ENCODE peak calls at places on chromosomes 3 and 15, in five cellular contexts. W is WTC11, A is K562, B is H1, M is GM12878. L is an unnamed sample.

GRCh38 chr3:76107935-76108570 is 322.7 kb upstream of the ZNF717 start:
- DNase-seq in M (no peak), B (no peak), A (peak; percentile 2), W (peak; percentile 25), L (peak; percentile 34)

GRCh38 chr15:83200589-83200988 is 7.0 kb downstream of the HDGFL3 start:
- DNase-seq in B (no peak), W (no peak), A (no peak), M (no peak), L (no peak)

GRCh38 chr3:31762888-31763351 is 218.1 kb downstream of the OSBPL10 start:
- DNase-seq in M (no peak), B (no peak), W (no peak), A (no peak), L (no peak)

GRCh38 chr15:62063851-62064635 is 2.7 kb upstream of the C2CD4A start:
- DNase-seq in B (no peak), M (no peak), W (no peak), A (no peak), L (no peak)

GRCh38 chr3:27387625-27388024 is 18.4 kb upstream of the NEK10 start:
- DNase-seq in W (peak; percentile 14), B (no peak), M (no peak), A (no peak), L (no peak)

GRCh38 chr3:43997788-43998373 is 243.8 kb upstream of the TOPAZ1 start:
- DNase-seq in B (peak; percentile 67), M (no peak), A (no peak), W (peak; percentile 48), L (no peak)

GRCh38 chr3:16319307-16319706 is 54.3 kb downstream of the OXNAD1 start:
- DNase-seq in B (no peak), A (peak; percentile 84), M (no peak), W (peak; percentile 67), L (peak; percentile 58)

GRCh38 chr3:64691051-64691450 is 3.3 kb upstream of the ADAMTS9 start:
- DNase-seq in A (no peak), B (no peak), W (no peak), M (no peak), L (no peak)

GRCh38 chr3:41075958-41076357 is 123.3 kb upstream of the CTNNB1 start:
- DNase-seq in A (peak; percentile 20), W (no peak), B (no peak), M (no peak), L (no peak)

GRCh38 chr3:85710490-85710889 is 751.7 kb downstream of the CADM2 start:
- DNase-seq in B (no peak), W (no peak), A (no peak), M (no peak), L (no peak)

GRCh38 chr3:116256843-116257485 is 188.3 kb downstream of the LSAMP start:
- DNase-seq in W (no peak), A (no peak), M (no peak), B (no peak), L (no peak)

GRCh38 chr3:127056281-127056680 is 73.4 kb downstream of the PLXNA1 start:
- DNase-seq in A (no peak), B (no peak), M (no peak), W (no peak), L (no peak)

GRCh38 chr3:102181202-102181920 is 253.5 kb upstream of the ZPLD1 start:
- DNase-seq in B (no peak), M (no peak), A (no peak), W (no peak), L (no peak)

GRCh38 chr3:112304611-112305010 is 10.6 kb upstream of the SLC9C1 start:
- DNase-seq in W (no peak), A (no peak), M (no peak), B (no peak), L (no peak)

GRCh38 chr15:88792342-88793282 is 10.6 kb upstream of the ACAN start:
- DNase-seq in A (no peak), B (no peak), W (peak; percentile 22), M (no peak), L (no peak)

GRCh38 chr3:41447701-41448100 is 248.4 kb downstream of the CTNNB1 start:
- DNase-seq in A (no peak), W (no peak), M (no peak), B (no peak), L (no peak)

GRCh38 chr3:108334698-108335097 is 38.4 kb downstream of the HHLA2 start:
- DNase-seq in B (no peak), W (no peak), M (no peak), A (no peak), L (no peak)

GRCh38 chr3:188546835-188547670 is 393.1 kb downstream of the LPP start:
- DNase-seq in A (no peak), W (no peak), B (no peak), M (no peak), L (no peak)

GRCh38 chr3:145649368-145649887 is 511.6 kb downstream of the PLOD2 start:
- DNase-seq in B (no peak), W (no peak), A (no peak), M (no peak), L (no peak)

GRCh38 chr3:142239421-142239820 is 14.0 kb upstream of the GK5 start:
- DNase-seq in M (no peak), A (no peak), W (no peak), B (no peak), L (no peak)

GRCh38 chr3:137121704-137122314 is 164.0 kb downstream of the IL20RB start:
- DNase-seq in A (no peak), W (peak; percentile 58), M (peak; percentile 8), B (no peak), L (peak; percentile 47)

GRCh38 chr3:6321999-6322398 is 538.9 kb upstream of the GRM7 start:
- DNase-seq in A (no peak), W (no peak), M (no peak), B (no peak), L (no peak)

GRCh38 chr3:171876651-171877272 is 33.6 kb downstream of the TMEM212 start:
- DNase-seq in B (no peak), W (no peak), A (no peak), M (no peak), L (no peak)

GRCh38 chr3:40827942-40828688 is 303.4 kb downstream of the ZNF621 start:
- DNase-seq in B (no peak), M (no peak), A (no peak), W (no peak), L (no peak)

GRCh38 chr15:44094776-44095175 is 100.3 kb downstream of the FRMD5 start:
- DNase-seq in W (no peak), A (no peak), B (no peak), M (no peak), L (no peak)

GRCh38 chr3:57061556-57061955 is 1.1 kb downstream of the SPATA12 start:
- DNase-seq in M (no peak), W (no peak), A (no peak), B (no peak), L (no peak)

GRCh38 chr15:85589873-85590272 is 204.9 kb downstream of the KLHL25 start:
- DNase-seq in B (no peak), M (no peak), W (no peak), A (no peak), L (no peak)

DNA sequence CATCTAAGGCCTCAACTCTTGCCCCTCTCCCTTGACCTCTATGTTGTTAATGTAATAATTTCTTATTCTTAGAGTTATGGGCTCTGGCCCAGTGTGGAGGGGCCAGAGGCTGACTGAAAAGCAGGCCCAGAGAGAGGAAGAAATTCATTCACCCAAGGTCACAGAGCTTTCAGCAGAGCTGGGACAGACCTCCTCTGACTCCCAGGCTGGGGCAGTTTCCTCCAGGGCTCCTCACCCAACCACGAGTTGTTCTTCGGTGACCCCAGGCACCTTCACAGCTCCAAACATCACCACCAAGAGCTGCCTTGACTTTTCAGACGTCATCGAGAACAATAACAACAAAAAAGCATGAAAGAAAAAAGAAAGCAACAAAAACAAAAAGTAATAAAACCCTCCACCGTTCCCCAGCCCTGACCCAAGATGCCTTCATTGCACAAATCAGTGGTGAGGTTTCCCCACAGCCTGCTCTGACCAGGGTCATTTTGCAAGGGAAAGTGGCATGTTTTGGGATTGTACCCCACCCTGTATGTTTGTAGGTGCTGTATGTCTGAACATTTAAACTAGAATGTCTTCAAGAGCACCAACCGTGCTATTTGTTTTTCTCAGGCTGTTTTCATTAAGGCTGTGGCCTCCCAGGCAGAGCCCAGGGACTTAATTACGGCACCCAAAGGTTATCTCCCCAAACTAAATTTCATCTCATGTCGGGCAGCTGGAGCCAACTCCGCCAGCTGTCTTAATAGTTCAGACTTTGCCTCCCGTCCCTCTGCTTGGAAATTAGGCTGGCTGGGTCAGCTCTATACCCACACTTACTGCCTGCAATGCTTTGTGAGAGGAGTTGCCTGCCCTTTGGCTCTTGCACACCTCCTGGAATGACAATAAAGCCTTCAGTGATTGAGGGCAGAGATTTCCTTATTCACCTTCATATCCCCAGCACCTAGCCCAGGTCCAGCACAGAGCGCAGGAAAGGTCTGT is 173.8 kb downstream of the RPLP1 start:
- DNase-seq in A (no peak), W (no peak), B (no peak), M (no peak), L (no peak)
- TF ChIP-seq SP1 in A (no peak), W (no peak), B (no peak), M (no peak), L (no peak)

GRCh38 chr15:34883633-34884032 is 85.9 kb downstream of the AQR start:
- DNase-seq in B (no peak), A (no peak), W (no peak), M (no peak), L (no peak)
- TF ChIP-seq SP1 in B (no peak), A (no peak), W (no peak), M (no peak), L (no peak)

GRCh38 chr15:53671545-53671944 is 87.9 kb downstream of the WDR72 start:
- DNase-seq in M (no peak), B (no peak), A (no peak), W (no peak), L (no peak)

GRCh38 chr15:53665930-53666329 is 93.5 kb downstream of the WDR72 start:
- DNase-seq in B (no peak), W (no peak), A (no peak), M (no peak), L (no peak)

GRCh38 chr15:53675832-53676231 is 83.6 kb downstream of the WDR72 start:
- DNase-seq in M (no peak), A (no peak), B (no peak), W (no peak), L (no peak)

DNA sequence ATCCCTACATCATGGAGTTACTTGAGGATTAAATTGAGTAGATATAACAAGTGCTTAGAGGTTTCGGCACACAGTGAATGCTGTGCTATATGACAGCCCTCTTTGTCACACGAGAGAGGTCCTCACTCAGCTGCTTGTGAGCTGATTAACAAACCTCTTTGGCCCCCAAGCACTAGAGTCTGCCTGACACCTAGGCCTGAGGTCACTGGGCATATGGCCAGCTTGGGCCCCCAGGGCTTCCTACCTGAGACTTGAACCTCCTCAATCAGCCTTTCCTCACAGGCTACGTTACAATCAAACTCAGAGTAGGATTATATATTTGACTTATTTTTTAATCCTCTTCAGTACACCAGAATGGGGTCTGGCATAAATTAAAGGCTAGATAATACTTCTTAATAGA is 88.8 kb downstream of the WDR72 start:
- DNase-seq in B (no peak), A (no peak), M (no peak), W (no peak), L (no peak)
- TF ChIP-seq SP1 in B (no peak), A (no peak), M (no peak), W (no peak), L (no peak)

GRCh38 chr3:106488288-106488687 is 619.5 kb upstream of the CBLB start:
- DNase-seq in A (no peak), W (no peak), B (no peak), M (no peak), L (no peak)

GRCh38 chr3:106485802-106486201 is 617.0 kb upstream of the CBLB start:
- DNase-seq in W (no peak), A (no peak), B (no peak), M (no peak), L (no peak)

GRCh38 chr3:106485202-106485601 is 616.4 kb upstream of the CBLB start:
- DNase-seq in B (no peak), W (no peak), M (no peak), A (no peak), L (no peak)

GRCh38 chr3:106482436-106482835 is 613.6 kb upstream of the CBLB start:
- DNase-seq in B (no peak), M (no peak), A (no peak), W (no peak), L (no peak)
- TF ChIP-seq SP1 in B (no peak), M (no peak), A (no peak), W (no peak), L (no peak)